ENCODE peak calls at places on chromosome 14, in six cellular contexts. M is HuH-7, J is left lobe of liver, P is NCI-H748 treated with DMSO at 0.1 percent for 48 hours, N is HT-29, Q is B cell. V is an unnamed sample.

GRCh38 chr14:68390731-68391130 is 402.1 kb downstream of the ZFP36L1 start:
- DNase-seq in M (no peak), J (no peak), P (no peak), N (no peak), Q (no peak), V (no peak)

GRCh38 chr14:31405599-31406251 is 14.6 kb downstream of the HEATR5A start:
- DNase-seq in M (peak), J (no peak), P (no peak), N (no peak), Q (no peak), V (no peak)

GRCh38 chr14:54687750-54688119 is 120.8 kb downstream of the SAMD4A start:
- DNase-seq in M (no peak), J (no peak), P (no peak), N (no peak), Q (no peak), V (no peak)

GRCh38 chr14:91315844-91316267 is 71.4 kb upstream of the GPR68 start:
- DNase-seq in M (no peak), J (no peak), P (no peak), N (no peak), Q (peak), V (no peak)

GRCh38 chr14:64880382-64881121 is 845 bp upstream of the SPTB start:
- DNase-seq in M (peak), J (peak), P (peak), N (peak), Q (peak), V (peak)

GRCh38 chr14:71338153-71338552 is 430.9 kb downstream of the PCNX1 start:
- DNase-seq in M (no peak), J (no peak), P (no peak), N (no peak), Q (no peak), V (no peak)

GRCh38 chr14:75794615-75795038 is 133.6 kb downstream of the TTLL5 start:
- DNase-seq in M (peak), J (no peak), P (no peak), N (peak), Q (no peak), V (no peak)

GRCh38 chr14:71331393-71331792 is 424.1 kb downstream of the PCNX1 start:
- DNase-seq in M (no peak), J (no peak), P (no peak), N (no peak), Q (no peak), V (no peak)

GRCh38 chr14:85549697-85550096 is 19.8 kb downstream of the FLRT2 start:
- DNase-seq in M (no peak), J (no peak), P (no peak), N (no peak), Q (no peak), V (no peak)

GRCh38 chr14:38210168-38210567 is 2.5 kb downstream of the SSTR1 start:
- DNase-seq in M (no peak), J (no peak), P (no peak), N (no peak), Q (no peak), V (peak)

GRCh38 chr14:91349481-91350074 is 68.0 kb downstream of the CCDC88C start:
- DNase-seq in M (no peak), J (no peak), P (no peak), N (no peak), Q (peak), V (no peak)

GRCh38 chr14:66396165-66396564 is 90.0 kb upstream of the CCDC196 start:
- DNase-seq in M (no peak), J (no peak), P (no peak), N (no peak), Q (no peak), V (no peak)

GRCh38 chr14:76767681-76768055 is 6.4 kb downstream of the VASH1 start:
- DNase-seq in M (no peak), J (no peak), P (no peak), N (no peak), Q (no peak), V (no peak)

GRCh38 chr14:99522934-99523660 is 41.9 kb downstream of the CCNK start:
- DNase-seq in M (peak), J (no peak), P (no peak), N (no peak), Q (no peak), V (no peak)

GRCh38 chr14:90970167-90970600 is 90.3 kb downstream of the RPS6KA5 start:
- DNase-seq in M (no peak), J (no peak), P (no peak), N (no peak), Q (no peak), V (no peak)

GRCh38 chr14:22685467-22685866 is 41.3 kb upstream of the OR6J1 start:
- DNase-seq in M (no peak), J (no peak), P (no peak), N (no peak), Q (no peak), V (no peak)

GRCh38 chr14:32821989-32822653 is 116.6 kb upstream of the NPAS3 start:
- DNase-seq in M (no peak), J (no peak), P (no peak), N (no peak), Q (no peak), V (no peak)

GRCh38 chr14:64731141-64731581 is 26.9 kb downstream of the PLEKHG3 start:
- DNase-seq in M (no peak), J (no peak), P (no peak), N (no peak), Q (no peak), V (peak)

GRCh38 chr14:102694530-102695171 is 82.6 kb upstream of the TRAF3 start:
- DNase-seq in M (peak), J (peak), P (peak), N (peak), Q (peak), V (no peak)

GRCh38 chr14:58637040-58637390 is 747 bp upstream of the DACT1 start:
- DNase-seq in M (no peak), J (no peak), P (peak), N (no peak), Q (no peak), V (no peak)

GRCh38 chr14:25658988-25659387 is 609.0 kb upstream of the STXBP6 start:
- DNase-seq in M (no peak), J (no peak), P (no peak), N (no peak), Q (no peak), V (no peak)

GRCh38 chr14:105086833-105087307 is 21.6 kb upstream of the GPR132 start:
- DNase-seq in M (peak), J (peak), P (peak), N (peak), Q (peak), V (peak)

GRCh38 chr14:105999361-106000028 is 473.1 kb downstream of the TMEM121 start:
- DNase-seq in M (no peak), J (peak), P (no peak), N (peak), Q (no peak), V (peak)

GRCh38 chr14:24408764-24409163 is 10.0 kb downstream of the NYNRIN start:
- DNase-seq in M (no peak), J (no peak), P (no peak), N (no peak), Q (no peak), V (no peak)

GRCh38 chr14:99316281-99317163 is 44.5 kb upstream of the BCL11B start:
- DNase-seq in M (peak), J (peak), P (no peak), N (peak), Q (no peak), V (peak)

GRCh38 chr14:38197001-38197760 is 10.5 kb upstream of the SSTR1 start:
- DNase-seq in M (no peak), J (no peak), P (no peak), N (no peak), Q (no peak), V (no peak)

GRCh38 chr14:105168979-105169507 is 467 bp upstream of the JAG2 start:
- DNase-seq in M (peak), J (no peak), P (peak), N (no peak), Q (peak), V (no peak)

GRCh38 chr14:69263364-69263763 is 3.4 kb downstream of the GALNT16 start:
- DNase-seq in M (no peak), J (no peak), P (no peak), N (no peak), Q (no peak), V (no peak)

GRCh38 chr14:76125506-76125905 is 26.2 kb upstream of the GPATCH2L start:
- DNase-seq in M (no peak), J (no peak), P (no peak), N (no peak), Q (no peak), V (no peak)

GRCh38 chr14:89215166-89215940 is 201.7 kb downstream of the FOXN3 start:
- DNase-seq in M (no peak), J (no peak), P (no peak), N (no peak), Q (no peak), V (no peak)

GRCh38 chr14:106556665-106557289 is 1030.4 kb downstream of the TMEM121 start:
- DNase-seq in M (no peak), J (peak), P (peak), N (peak), Q (peak), V (peak)

GRCh38 chr14:34582117-34582680 is 42.7 kb upstream of the EAPP start:
- DNase-seq in M (no peak), J (no peak), P (no peak), N (no peak), Q (no peak), V (no peak)

GRCh38 chr14:90191585-90191984 is 64.8 kb upstream of the PSMC1 start:
- DNase-seq in M (no peak), J (no peak), P (no peak), N (no peak), Q (no peak), V (no peak)

GRCh38 chr14:44149597-44149996 is 357.5 kb downstream of the FSCB start:
- DNase-seq in M (peak), J (peak), P (peak), N (peak), Q (no peak), V (no peak)